ENCODE peak calls at places on chromosomes 11 and 22, in four cellular contexts. H is HepG2, D is K562, B is GM12878. S is an unnamed sample.

GRCh38 chr22:32967285-32968101 is 90.7 kb downstream of the SYN3 start:
- DNase-seq in D (no peak), B (no peak), H (peak; percentile 93), S (no peak)

GRCh38 chr11:118436639-118437045 is 350 bp downstream of the KMT2A start:
- DNase-seq in D (no peak), B (no peak), H (no peak), S (no peak)

GRCh38 chr11:100687032-100687629 is at the start of gene ARHGAP42:
- DNase-seq in H (peak; percentile 16), D (peak; percentile 44), B (no peak), S (peak; percentile 42)

GRCh38 chr11:96008161-96008560 is 84.3 kb upstream of the MTMR2 start:
- DNase-seq in D (no peak), B (no peak), H (no peak), S (no peak)

GRCh38 chr22:32202539-32203180 is 2.2 kb downstream of the RFPL2 start:
- DNase-seq in B (no peak), H (peak; percentile 68), D (peak; percentile 18), S (peak; percentile 78)

GRCh38 chr22:35586771-35587170 is 30.4 kb downstream of the MB start:
- DNase-seq in B (no peak), D (no peak), H (no peak), S (no peak)

GRCh38 chr11:64577202-64577601 is 13.8 kb upstream of the SLC22A12 start:
- DNase-seq in H (no peak), D (no peak), B (no peak), S (no peak)

GRCh38 chr22:22228421-22228820 is 16.2 kb upstream of the VPREB1 start:
- DNase-seq in D (no peak), H (no peak), B (no peak), S (no peak)

GRCh38 chr11:59792507-59792906 is 18.1 kb downstream of the MRPL16 start:
- DNase-seq in D (no peak), H (no peak), B (no peak), S (no peak)

GRCh38 chr22:30843245-30843644 is 125.3 kb downstream of the MORC2 start:
- DNase-seq in H (no peak), B (no peak), D (no peak), S (no peak)

GRCh38 chr22:43407591-43407990 is 4.2 kb upstream of the MPPED1 start:
- DNase-seq in D (no peak), B (no peak), H (no peak), S (no peak)

GRCh38 chr22:31742682-31743081 is 7.2 kb downstream of the PRR14L start:
- DNase-seq in B (no peak), D (no peak), H (no peak), S (no peak)

GRCh38 chr11:76424891-76425290 is 19.9 kb upstream of the EMSY start:
- DNase-seq in H (no peak), D (no peak), B (no peak), S (no peak)

GRCh38 chr11:45885274-45885920 is at the start of gene MAPK8IP1:
- DNase-seq in H (peak; percentile 47), D (peak; percentile 98), B (no peak), S (peak; percentile 97)

GRCh38 chr22:27719033-27719341 is 82.6 kb downstream of the MN1 start:
- DNase-seq in H (no peak), B (no peak), D (no peak), S (no peak)

GRCh38 chr22:17580461-17581031 is 17.2 kb downstream of the SLC25A18 start:
- DNase-seq in D (peak; percentile 37), B (no peak), H (peak; percentile 41), S (no peak)

DNA sequence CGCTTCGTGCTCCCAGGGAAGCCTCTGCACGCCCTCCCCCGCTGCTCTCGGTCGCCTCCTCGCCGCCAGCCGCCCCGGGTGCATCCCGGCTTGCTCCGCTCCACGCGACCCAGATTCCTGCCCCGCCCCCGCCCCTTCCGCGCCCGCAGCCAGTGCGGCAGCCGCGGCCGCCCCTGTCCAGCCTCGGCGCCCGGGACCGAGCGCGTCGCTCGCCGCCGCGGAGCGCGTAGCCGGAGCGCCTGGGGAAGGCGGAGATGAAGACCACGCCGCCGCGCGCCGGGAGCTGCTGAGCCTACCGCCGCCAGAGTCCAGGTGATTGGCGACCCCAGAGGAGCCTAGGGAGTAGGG is at the start of gene ELMOD1:
- DNase-seq in D (peak; percentile 58), H (peak; percentile 7), B (no peak), S (peak; percentile 90)
- TF ChIP-seq REST in D (no peak), H (no peak), B (no peak), S (no peak)

DNA sequence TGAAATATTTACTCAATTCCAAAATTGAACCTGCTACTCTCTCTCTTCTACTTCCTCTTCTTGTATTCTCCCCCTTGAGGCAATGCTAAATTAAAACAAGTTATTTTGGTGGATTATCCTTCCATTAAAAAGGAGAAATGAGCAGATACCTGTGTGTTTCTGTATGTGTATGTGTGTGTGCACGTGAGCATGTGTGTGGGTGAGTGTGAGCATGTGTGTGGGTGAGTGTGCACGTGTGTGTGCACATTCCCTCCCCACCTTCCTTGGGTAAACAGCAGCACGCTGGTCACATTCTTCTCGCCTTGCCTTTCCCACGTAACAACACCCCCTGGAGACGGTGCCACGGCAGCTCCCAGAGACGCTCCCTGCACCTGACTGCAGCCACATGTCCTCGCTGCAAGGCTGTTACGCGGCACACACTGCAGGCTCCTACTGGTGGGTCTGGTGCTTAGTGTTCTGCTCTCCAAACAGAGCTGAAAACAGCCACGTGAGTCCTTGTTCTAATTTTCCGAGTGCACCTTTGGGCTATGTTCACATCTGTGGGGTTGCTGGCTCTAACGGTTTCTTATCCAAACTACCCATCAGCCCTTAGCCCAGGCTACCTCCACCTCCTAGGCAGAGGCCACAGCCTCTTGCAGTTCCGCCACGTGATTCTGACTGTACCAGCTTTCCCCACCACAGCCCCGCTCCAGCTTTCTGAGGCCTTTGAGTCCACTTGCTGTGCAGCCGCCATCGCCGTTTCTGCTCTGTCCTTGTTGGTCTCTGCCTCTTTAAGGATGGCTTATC is 123.3 kb downstream of the CTTN start:
- DNase-seq in B (no peak), H (no peak), D (no peak), S (peak; percentile 52)
- TF ChIP-seq RAD21 in B (no peak), H (no peak), D (no peak), S (no peak)

DNA sequence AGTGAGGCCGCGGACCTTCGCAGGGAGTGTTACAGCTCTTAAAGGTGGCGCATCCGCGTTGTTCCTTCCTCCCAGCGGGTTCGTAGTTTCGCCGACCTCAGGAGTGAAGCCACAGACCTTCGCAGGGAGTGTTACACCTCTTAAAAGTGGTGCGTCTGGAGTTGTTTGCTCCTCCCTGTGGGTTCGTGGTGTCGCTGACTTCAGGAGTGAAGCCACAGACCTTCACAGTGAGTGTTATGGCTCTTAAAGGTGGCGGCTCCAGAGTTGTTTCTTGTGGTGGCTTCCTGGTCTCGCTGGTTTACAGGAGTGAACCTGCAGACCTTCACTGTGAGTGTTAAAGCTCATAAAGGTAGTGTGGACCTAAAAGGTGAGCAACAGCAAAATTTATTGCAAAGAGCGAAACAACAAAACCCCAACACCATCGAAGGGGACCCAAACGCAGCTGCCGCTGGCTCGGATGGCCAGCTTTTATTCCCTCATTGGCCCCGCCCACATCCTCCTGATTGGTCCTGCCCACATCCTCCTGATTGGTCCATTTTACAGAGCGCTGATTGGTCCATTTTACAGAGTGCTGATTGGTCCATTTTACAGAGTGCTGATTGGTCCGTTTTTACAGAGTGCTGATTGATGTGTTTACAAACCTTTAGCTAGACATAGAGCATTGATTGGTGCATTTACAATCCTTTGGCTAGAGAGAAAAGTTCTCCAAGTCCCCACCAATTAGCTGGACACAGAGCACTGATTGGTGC is 1.2 kb upstream of the TMEM45B start:
- DNase-seq in H (no peak), D (peak; percentile 62), B (no peak), S (peak; percentile 30)
- TF ChIP-seq GABPA in H (no peak), D (no peak), B (no peak), S (no peak)

GRCh38 chr22:38203855-38204497 is 2.2 kb downstream of the MAFF start:
- DNase-seq in H (no peak), D (no peak), B (no peak), S (no peak)

GRCh38 chr22:38201718-38202436 is at the start of gene MAFF:
- DNase-seq in B (peak; percentile 69), H (peak; percentile 92), D (peak; percentile 93), S (peak; percentile 91)

GRCh38 chr22:38204784-38205183 is 3.0 kb downstream of the MAFF start:
- DNase-seq in D (no peak), H (no peak), B (peak; percentile 58), S (no peak)

GRCh38 chr22:38202437-38203089 is 769 bp downstream of the MAFF start:
- DNase-seq in D (peak; percentile 70), H (peak; percentile 50), B (no peak), S (peak; percentile 76)

GRCh38 chr22:38203090-38203810 is 1.5 kb downstream of the MAFF start:
- DNase-seq in B (no peak), H (peak; percentile 46), D (no peak), S (peak; percentile 50)
- TF ChIP-seq REST in B (no peak), H (no peak), D (no peak), S (no peak)

GRCh38 chr22:28976588-28976987 is 85.0 kb downstream of the C22orf31 start:
- DNase-seq in H (no peak), B (no peak), D (no peak), S (no peak)

GRCh38 chr22:28977050-28977449 is 84.6 kb downstream of the C22orf31 start:
- DNase-seq in B (no peak), H (no peak), D (no peak), S (no peak)

GRCh38 chr22:28977481-28977971 is 84.1 kb downstream of the C22orf31 start:
- DNase-seq in H (peak; percentile 89), D (no peak), B (no peak), S (no peak)

GRCh38 chr22:28978863-28979799 is 82.5 kb downstream of the C22orf31 start:
- DNase-seq in H (no peak), D (no peak), B (no peak), S (no peak)

DNA sequence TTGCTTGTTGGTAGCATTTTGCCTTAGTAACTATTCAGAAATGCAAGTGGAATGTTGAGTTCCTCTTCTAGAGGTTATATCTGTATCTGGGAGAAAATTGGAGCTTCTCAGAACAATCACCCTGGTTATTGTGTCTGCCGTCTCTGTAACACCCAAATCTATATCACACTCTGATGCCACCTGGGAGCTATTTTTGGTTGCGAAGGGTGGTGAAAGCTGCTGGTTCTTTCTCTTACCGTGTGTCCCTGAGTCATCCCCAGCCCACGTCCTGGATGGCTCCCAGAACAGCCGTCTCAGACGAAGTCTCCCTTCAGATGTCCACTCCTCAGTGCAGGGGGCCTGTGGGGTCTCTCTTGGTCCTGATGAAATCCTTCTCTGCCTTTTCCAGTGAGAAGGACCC is 83.5 kb downstream of the C22orf31 start:
- DNase-seq in D (no peak), H (no peak), B (no peak), S (no peak)
- TF ChIP-seq RAD21 in D (no peak), H (no peak), B (no peak), S (no peak)

GRCh38 chr11:124793466-124794278 is 6.5 kb downstream of the MSANTD2 start:
- DNase-seq in D (peak; percentile 31), H (peak; percentile 51), B (no peak), S (peak; percentile 52)
- TF ChIP-seq GABPA in D (no peak), H (no peak), B (no peak), S (no peak)

GRCh38 chr11:9207229-9207628 is 57.9 kb downstream of the DENND5A start:
- DNase-seq in B (no peak), D (no peak), H (no peak), S (no peak)

GRCh38 chr11:9211322-9211721 is 53.8 kb downstream of the DENND5A start:
- DNase-seq in H (no peak), D (no peak), B (no peak), S (no peak)

GRCh38 chr11:9208726-9209501 is 56.2 kb downstream of the DENND5A start:
- DNase-seq in B (peak; percentile 42), H (no peak), D (no peak), S (no peak)

GRCh38 chr11:9210224-9210921 is 54.8 kb downstream of the DENND5A start:
- DNase-seq in D (no peak), B (no peak), H (no peak), S (no peak)

GRCh38 chr11:9210922-9211320 is 54.2 kb downstream of the DENND5A start:
- DNase-seq in H (no peak), D (no peak), B (peak; percentile 75), S (no peak)
- TF ChIP-seq REST in H (no peak), D (no peak), B (no peak), S (no peak)

S was measured in SK-N-SH.